ENCODE peak calls at places on chromosome 21, in four cellular contexts. One of them, this sample, is unnamed.
A peak's percentile ranks its signal among the peaks of the same experiment; 100 is the strongest.

GRCh38 chr21:38796426-38796825 is 9.3 kb upstream of the ETS2 start:
- DNase-seq in stimulated activated CD8-positive, alpha-beta memory T cell treated with anti-CD3 and anti-CD28 coated beads, Interleukin-7, amount 100 ng/mL, for 1 hour: no peak
- DNase-seq in stimulated activated CD4-positive, alpha-beta T cell treated with anti-CD3 and anti-CD28 coated beads, Interleukin-4, amount 100 ng/mL, for 24 hours: no peak
- DNase-seq in NCI-H1436: no peak
- DNase-seq in this sample: no peak

GRCh38 chr21:40905251-40905650 is 58.3 kb upstream of the DSCAM start:
- DNase-seq in stimulated activated CD8-positive, alpha-beta memory T cell treated with anti-CD3 and anti-CD28 coated beads, Interleukin-7, amount 100 ng/mL, for 1 hour: no peak
- DNase-seq in stimulated activated CD4-positive, alpha-beta T cell treated with anti-CD3 and anti-CD28 coated beads, Interleukin-4, amount 100 ng/mL, for 24 hours: no peak
- DNase-seq in NCI-H1436: no peak
- DNase-seq in this sample: no peak

GRCh38 chr21:43193651-43194302 is 25.0 kb downstream of the CRYAA start:
- DNase-seq in stimulated activated CD8-positive, alpha-beta memory T cell treated with anti-CD3 and anti-CD28 coated beads, Interleukin-7, amount 100 ng/mL, for 1 hour: no peak
- DNase-seq in stimulated activated CD4-positive, alpha-beta T cell treated with anti-CD3 and anti-CD28 coated beads, Interleukin-4, amount 100 ng/mL, for 24 hours: no peak
- DNase-seq in NCI-H1436: no peak
- DNase-seq in this sample: peak; percentile 30

GRCh38 chr21:15433091-15433490 is 296.7 kb upstream of the USP25 start:
- DNase-seq in stimulated activated CD8-positive, alpha-beta memory T cell treated with anti-CD3 and anti-CD28 coated beads, Interleukin-7, amount 100 ng/mL, for 1 hour: no peak
- DNase-seq in stimulated activated CD4-positive, alpha-beta T cell treated with anti-CD3 and anti-CD28 coated beads, Interleukin-4, amount 100 ng/mL, for 24 hours: no peak
- DNase-seq in NCI-H1436: no peak
- DNase-seq in this sample: no peak

GRCh38 chr21:35641271-35642016 is 418.9 kb downstream of the SETD4 start:
- DNase-seq in stimulated activated CD8-positive, alpha-beta memory T cell treated with anti-CD3 and anti-CD28 coated beads, Interleukin-7, amount 100 ng/mL, for 1 hour: no peak
- DNase-seq in stimulated activated CD4-positive, alpha-beta T cell treated with anti-CD3 and anti-CD28 coated beads, Interleukin-4, amount 100 ng/mL, for 24 hours: no peak
- DNase-seq in NCI-H1436: no peak
- DNase-seq in this sample: no peak

GRCh38 chr21:29303301-29303700 is 4.6 kb downstream of the BACH1 start:
- DNase-seq in stimulated activated CD8-positive, alpha-beta memory T cell treated with anti-CD3 and anti-CD28 coated beads, Interleukin-7, amount 100 ng/mL, for 1 hour: no peak
- DNase-seq in stimulated activated CD4-positive, alpha-beta T cell treated with anti-CD3 and anti-CD28 coated beads, Interleukin-4, amount 100 ng/mL, for 24 hours: no peak
- DNase-seq in NCI-H1436: no peak
- DNase-seq in this sample: no peak

GRCh38 chr21:45220106-45220505 is 67.6 kb downstream of the POFUT2 start:
- DNase-seq in stimulated activated CD8-positive, alpha-beta memory T cell treated with anti-CD3 and anti-CD28 coated beads, Interleukin-7, amount 100 ng/mL, for 1 hour: no peak
- DNase-seq in stimulated activated CD4-positive, alpha-beta T cell treated with anti-CD3 and anti-CD28 coated beads, Interleukin-4, amount 100 ng/mL, for 24 hours: no peak
- DNase-seq in NCI-H1436: no peak
- DNase-seq in this sample: no peak

GRCh38 chr21:41133896-41134522 is 34.0 kb upstream of the BACE2 start:
- DNase-seq in stimulated activated CD8-positive, alpha-beta memory T cell treated with anti-CD3 and anti-CD28 coated beads, Interleukin-7, amount 100 ng/mL, for 1 hour: no peak
- DNase-seq in stimulated activated CD4-positive, alpha-beta T cell treated with anti-CD3 and anti-CD28 coated beads, Interleukin-4, amount 100 ng/mL, for 24 hours: no peak
- DNase-seq in NCI-H1436: no peak
- DNase-seq in this sample: no peak

GRCh38 chr21:29187939-29188338 is 57.5 kb downstream of the MAP3K7CL start:
- DNase-seq in stimulated activated CD8-positive, alpha-beta memory T cell treated with anti-CD3 and anti-CD28 coated beads, Interleukin-7, amount 100 ng/mL, for 1 hour: no peak
- DNase-seq in stimulated activated CD4-positive, alpha-beta T cell treated with anti-CD3 and anti-CD28 coated beads, Interleukin-4, amount 100 ng/mL, for 24 hours: no peak
- DNase-seq in NCI-H1436: no peak
- DNase-seq in this sample: no peak

GRCh38 chr21:34640858-34641257 is 25.9 kb upstream of the RCAN1 start:
- DNase-seq in stimulated activated CD8-positive, alpha-beta memory T cell treated with anti-CD3 and anti-CD28 coated beads, Interleukin-7, amount 100 ng/mL, for 1 hour: no peak
- DNase-seq in stimulated activated CD4-positive, alpha-beta T cell treated with anti-CD3 and anti-CD28 coated beads, Interleukin-4, amount 100 ng/mL, for 24 hours: peak; percentile 33
- DNase-seq in NCI-H1436: no peak
- DNase-seq in this sample: no peak

GRCh38 chr21:26909972-26910371 is 56.9 kb downstream of the ADAMTS5 start:
- DNase-seq in stimulated activated CD8-positive, alpha-beta memory T cell treated with anti-CD3 and anti-CD28 coated beads, Interleukin-7, amount 100 ng/mL, for 1 hour: no peak
- DNase-seq in stimulated activated CD4-positive, alpha-beta T cell treated with anti-CD3 and anti-CD28 coated beads, Interleukin-4, amount 100 ng/mL, for 24 hours: no peak
- DNase-seq in NCI-H1436: no peak
- DNase-seq in this sample: no peak

GRCh38 chr21:42627527-42628289 is 25.7 kb upstream of the PDE9A start:
- DNase-seq in stimulated activated CD8-positive, alpha-beta memory T cell treated with anti-CD3 and anti-CD28 coated beads, Interleukin-7, amount 100 ng/mL, for 1 hour: no peak
- DNase-seq in stimulated activated CD4-positive, alpha-beta T cell treated with anti-CD3 and anti-CD28 coated beads, Interleukin-4, amount 100 ng/mL, for 24 hours: no peak
- DNase-seq in NCI-H1436: no peak
- DNase-seq in this sample: no peak

GRCh38 chr21:42677339-42678117 is 24.1 kb downstream of the PDE9A start:
- DNase-seq in stimulated activated CD8-positive, alpha-beta memory T cell treated with anti-CD3 and anti-CD28 coated beads, Interleukin-7, amount 100 ng/mL, for 1 hour: no peak
- DNase-seq in stimulated activated CD4-positive, alpha-beta T cell treated with anti-CD3 and anti-CD28 coated beads, Interleukin-4, amount 100 ng/mL, for 24 hours: no peak
- DNase-seq in NCI-H1436: no peak
- DNase-seq in this sample: no peak

GRCh38 chr21:28337319-28337718 is 655.4 kb downstream of the LTN1 start:
- DNase-seq in stimulated activated CD8-positive, alpha-beta memory T cell treated with anti-CD3 and anti-CD28 coated beads, Interleukin-7, amount 100 ng/mL, for 1 hour: no peak
- DNase-seq in stimulated activated CD4-positive, alpha-beta T cell treated with anti-CD3 and anti-CD28 coated beads, Interleukin-4, amount 100 ng/mL, for 24 hours: no peak
- DNase-seq in NCI-H1436: no peak
- DNase-seq in this sample: peak; percentile 5

GRCh38 chr21:37787456-37787855 is 128.8 kb downstream of the KCNJ6 start:
- DNase-seq in stimulated activated CD8-positive, alpha-beta memory T cell treated with anti-CD3 and anti-CD28 coated beads, Interleukin-7, amount 100 ng/mL, for 1 hour: no peak
- DNase-seq in stimulated activated CD4-positive, alpha-beta T cell treated with anti-CD3 and anti-CD28 coated beads, Interleukin-4, amount 100 ng/mL, for 24 hours: no peak
- DNase-seq in NCI-H1436: no peak
- DNase-seq in this sample: no peak

GRCh38 chr21:44666401-44667320 is at the start of gene KRTAP12-2:
- DNase-seq in stimulated activated CD8-positive, alpha-beta memory T cell treated with anti-CD3 and anti-CD28 coated beads, Interleukin-7, amount 100 ng/mL, for 1 hour: no peak
- DNase-seq in stimulated activated CD4-positive, alpha-beta T cell treated with anti-CD3 and anti-CD28 coated beads, Interleukin-4, amount 100 ng/mL, for 24 hours: no peak
- DNase-seq in NCI-H1436: no peak
- DNase-seq in this sample: no peak

GRCh38 chr21:42844411-42845113 is 34.8 kb downstream of the WDR4 start:
- DNase-seq in stimulated activated CD8-positive, alpha-beta memory T cell treated with anti-CD3 and anti-CD28 coated beads, Interleukin-7, amount 100 ng/mL, for 1 hour: no peak
- DNase-seq in stimulated activated CD4-positive, alpha-beta T cell treated with anti-CD3 and anti-CD28 coated beads, Interleukin-4, amount 100 ng/mL, for 24 hours: no peak
- DNase-seq in NCI-H1436: no peak
- DNase-seq in this sample: no peak

GRCh38 chr21:44521301-44521927 is 18.6 kb downstream of the KRTAP10-1 start:
- DNase-seq in stimulated activated CD8-positive, alpha-beta memory T cell treated with anti-CD3 and anti-CD28 coated beads, Interleukin-7, amount 100 ng/mL, for 1 hour: no peak
- DNase-seq in stimulated activated CD4-positive, alpha-beta T cell treated with anti-CD3 and anti-CD28 coated beads, Interleukin-4, amount 100 ng/mL, for 24 hours: no peak
- DNase-seq in NCI-H1436: no peak
- DNase-seq in this sample: no peak

GRCh38 chr21:45934071-45934470 is 47.5 kb upstream of the COL6A1 start:
- DNase-seq in stimulated activated CD8-positive, alpha-beta memory T cell treated with anti-CD3 and anti-CD28 coated beads, Interleukin-7, amount 100 ng/mL, for 1 hour: no peak
- DNase-seq in stimulated activated CD4-positive, alpha-beta T cell treated with anti-CD3 and anti-CD28 coated beads, Interleukin-4, amount 100 ng/mL, for 24 hours: no peak
- DNase-seq in NCI-H1436: no peak
- DNase-seq in this sample: no peak

GRCh38 chr21:35048706-35049617 is at the start of gene RUNX1:
- DNase-seq in stimulated activated CD8-positive, alpha-beta memory T cell treated with anti-CD3 and anti-CD28 coated beads, Interleukin-7, amount 100 ng/mL, for 1 hour: peak; percentile 49
- DNase-seq in stimulated activated CD4-positive, alpha-beta T cell treated with anti-CD3 and anti-CD28 coated beads, Interleukin-4, amount 100 ng/mL, for 24 hours: peak; percentile 85
- DNase-seq in NCI-H1436: no peak
- DNase-seq in this sample: peak; percentile 47

GRCh38 chr21:42003051-42003461 is 7.1 kb downstream of the ZBTB21 start:
- DNase-seq in stimulated activated CD8-positive, alpha-beta memory T cell treated with anti-CD3 and anti-CD28 coated beads, Interleukin-7, amount 100 ng/mL, for 1 hour: no peak
- DNase-seq in stimulated activated CD4-positive, alpha-beta T cell treated with anti-CD3 and anti-CD28 coated beads, Interleukin-4, amount 100 ng/mL, for 24 hours: peak; percentile 62
- DNase-seq in NCI-H1436: no peak
- DNase-seq in this sample: no peak

GRCh38 chr21:46552274-46552673 is 52.6 kb downstream of the S100B start:
- DNase-seq in stimulated activated CD8-positive, alpha-beta memory T cell treated with anti-CD3 and anti-CD28 coated beads, Interleukin-7, amount 100 ng/mL, for 1 hour: no peak
- DNase-seq in stimulated activated CD4-positive, alpha-beta T cell treated with anti-CD3 and anti-CD28 coated beads, Interleukin-4, amount 100 ng/mL, for 24 hours: no peak
- DNase-seq in NCI-H1436: no peak
- DNase-seq in this sample: no peak

GRCh38 chr21:41707231-41707988 is 59.4 kb downstream of the RIPK4 start:
- DNase-seq in stimulated activated CD8-positive, alpha-beta memory T cell treated with anti-CD3 and anti-CD28 coated beads, Interleukin-7, amount 100 ng/mL, for 1 hour: no peak
- DNase-seq in stimulated activated CD4-positive, alpha-beta T cell treated with anti-CD3 and anti-CD28 coated beads, Interleukin-4, amount 100 ng/mL, for 24 hours: no peak
- DNase-seq in NCI-H1436: no peak
- DNase-seq in this sample: peak; percentile 22

GRCh38 chr21:35478096-35479080 is 429.3 kb upstream of the RUNX1 start:
- DNase-seq in stimulated activated CD8-positive, alpha-beta memory T cell treated with anti-CD3 and anti-CD28 coated beads, Interleukin-7, amount 100 ng/mL, for 1 hour: no peak
- DNase-seq in stimulated activated CD4-positive, alpha-beta T cell treated with anti-CD3 and anti-CD28 coated beads, Interleukin-4, amount 100 ng/mL, for 24 hours: no peak
- DNase-seq in NCI-H1436: no peak
- DNase-seq in this sample: no peak

GRCh38 chr21:44316277-44316900 is 16.5 kb downstream of the PFKL start:
- DNase-seq in stimulated activated CD8-positive, alpha-beta memory T cell treated with anti-CD3 and anti-CD28 coated beads, Interleukin-7, amount 100 ng/mL, for 1 hour: no peak
- DNase-seq in stimulated activated CD4-positive, alpha-beta T cell treated with anti-CD3 and anti-CD28 coated beads, Interleukin-4, amount 100 ng/mL, for 24 hours: no peak
- DNase-seq in NCI-H1436: no peak
- DNase-seq in this sample: no peak

GRCh38 chr21:44793269-44794030 is 8.2 kb downstream of the UBE2G2 start:
- DNase-seq in stimulated activated CD8-positive, alpha-beta memory T cell treated with anti-CD3 and anti-CD28 coated beads, Interleukin-7, amount 100 ng/mL, for 1 hour: no peak
- DNase-seq in stimulated activated CD4-positive, alpha-beta T cell treated with anti-CD3 and anti-CD28 coated beads, Interleukin-4, amount 100 ng/mL, for 24 hours: peak; percentile 45
- DNase-seq in NCI-H1436: peak; percentile 60
- DNase-seq in this sample: peak; percentile 76

GRCh38 chr21:46597896-46598343 is 7.0 kb downstream of the S100B start:
- DNase-seq in stimulated activated CD8-positive, alpha-beta memory T cell treated with anti-CD3 and anti-CD28 coated beads, Interleukin-7, amount 100 ng/mL, for 1 hour: no peak
- DNase-seq in stimulated activated CD4-positive, alpha-beta T cell treated with anti-CD3 and anti-CD28 coated beads, Interleukin-4, amount 100 ng/mL, for 24 hours: no peak
- DNase-seq in NCI-H1436: no peak
- DNase-seq in this sample: no peak

GRCh38 chr21:36701912-36702621 is 3.2 kb downstream of the SIM2 start:
- DNase-seq in stimulated activated CD8-positive, alpha-beta memory T cell treated with anti-CD3 and anti-CD28 coated beads, Interleukin-7, amount 100 ng/mL, for 1 hour: no peak
- DNase-seq in stimulated activated CD4-positive, alpha-beta T cell treated with anti-CD3 and anti-CD28 coated beads, Interleukin-4, amount 100 ng/mL, for 24 hours: no peak
- DNase-seq in NCI-H1436: no peak
- DNase-seq in this sample: no peak

GRCh38 chr21:45381036-45381787 is 23.8 kb upstream of the COL18A1 start:
- DNase-seq in stimulated activated CD8-positive, alpha-beta memory T cell treated with anti-CD3 and anti-CD28 coated beads, Interleukin-7, amount 100 ng/mL, for 1 hour: no peak
- DNase-seq in stimulated activated CD4-positive, alpha-beta T cell treated with anti-CD3 and anti-CD28 coated beads, Interleukin-4, amount 100 ng/mL, for 24 hours: no peak
- DNase-seq in NCI-H1436: no peak
- DNase-seq in this sample: no peak

GRCh38 chr21:42578761-42579415 is 65.2 kb downstream of the SLC37A1 start:
- DNase-seq in stimulated activated CD8-positive, alpha-beta memory T cell treated with anti-CD3 and anti-CD28 coated beads, Interleukin-7, amount 100 ng/mL, for 1 hour: no peak
- DNase-seq in stimulated activated CD4-positive, alpha-beta T cell treated with anti-CD3 and anti-CD28 coated beads, Interleukin-4, amount 100 ng/mL, for 24 hours: no peak
- DNase-seq in NCI-H1436: no peak
- DNase-seq in this sample: no peak

GRCh38 chr21:31901342-31901741 is 28.5 kb downstream of the HUNK start:
- DNase-seq in stimulated activated CD8-positive, alpha-beta memory T cell treated with anti-CD3 and anti-CD28 coated beads, Interleukin-7, amount 100 ng/mL, for 1 hour: no peak
- DNase-seq in stimulated activated CD4-positive, alpha-beta T cell treated with anti-CD3 and anti-CD28 coated beads, Interleukin-4, amount 100 ng/mL, for 24 hours: no peak
- DNase-seq in NCI-H1436: no peak
- DNase-seq in this sample: no peak

GRCh38 chr21:45404726-45405270 is at the start of gene COL18A1:
- DNase-seq in stimulated activated CD8-positive, alpha-beta memory T cell treated with anti-CD3 and anti-CD28 coated beads, Interleukin-7, amount 100 ng/mL, for 1 hour: no peak
- DNase-seq in stimulated activated CD4-positive, alpha-beta T cell treated with anti-CD3 and anti-CD28 coated beads, Interleukin-4, amount 100 ng/mL, for 24 hours: peak; percentile 25
- DNase-seq in NCI-H1436: peak; percentile 11
- DNase-seq in this sample: no peak